ENCODE peak calls at places on chromosome 5, in six cellular contexts. Y, K, B, F, P and A are unnamed samples.
A peak's percentile ranks its signal among the peaks of the same experiment; 100 is the strongest.

GRCh38 chr5:176611435-176611834 is 1.5 kb upstream of the GPRIN1 start:
- DNase-seq in B (peak; percentile 61), Y (peak; percentile 47), K (peak; percentile 85), F (peak; percentile 81), P (peak; percentile 77), A (peak; percentile 63)

GRCh38 chr5:5967945-5968344 is 410.4 kb downstream of the MED10 start:
- DNase-seq in Y (no peak), B (no peak), K (no peak), P (no peak), F (no peak), A (no peak)

GRCh38 chr5:170693701-170694100 is 89.8 kb upstream of the GABRP start:
- DNase-seq in Y (no peak), B (no peak), F (no peak), P (no peak), K (no peak), A (no peak)

GRCh38 chr5:54658014-54658413 is 140.5 kb downstream of the SNX18 start:
- DNase-seq in K (no peak), F (no peak), B (no peak), P (no peak), Y (no peak), A (no peak)

GRCh38 chr5:55894135-55894534 is 43.0 kb downstream of the IL31RA start:
- DNase-seq in Y (no peak), F (no peak), B (no peak), K (no peak), P (no peak), A (no peak)

GRCh38 chr5:96605144-96605543 is 57.0 kb upstream of the CAST start:
- DNase-seq in Y (no peak), P (no peak), B (no peak), K (no peak), F (no peak), A (no peak)

GRCh38 chr5:137629646-137630045 is 106.2 kb downstream of the KLHL3 start:
- DNase-seq in B (no peak), F (no peak), P (peak; percentile 60), K (no peak), Y (peak; percentile 72), A (no peak)

GRCh38 chr5:77560677-77561263 is 68.7 kb upstream of the WDR41 start:
- DNase-seq in F (no peak), Y (no peak), B (no peak), P (peak; percentile 28), K (no peak), A (no peak)

GRCh38 chr5:139415221-139415861 is 11.5 kb upstream of the SPATA24 start:
- DNase-seq in B (no peak), Y (no peak), F (no peak), K (peak; percentile 83), P (no peak), A (no peak)

GRCh38 chr5:108146222-108146621 is 235.7 kb downstream of the FBXL17 start:
- DNase-seq in P (no peak), B (no peak), F (no peak), K (no peak), Y (no peak), A (no peak)

GRCh38 chr5:179385892-179386291 is 40.6 kb upstream of the ADAMTS2 start:
- DNase-seq in F (peak; percentile 10), B (no peak), Y (no peak), K (no peak), P (no peak), A (peak; percentile 21)